ENCODE peak calls at places on chromosomes 1 and 21, in nine cellular contexts. C, R, Y, L, O, V, A, U and F are unnamed samples.

GRCh38 chr1:222464841-222465210 is 83.1 kb downstream of the HHIPL2 start:
- DNase-seq in C (peak), R (peak), Y (peak), L (no peak), O (peak), V (peak), A (peak), U (peak), F (peak)

GRCh38 chr1:17588048-17588781 is 48.7 kb downstream of the ARHGEF10L start:
- DNase-seq in C (no peak), R (peak), Y (peak), L (no peak), O (peak), V (no peak), A (peak), U (peak), F (no peak)

GRCh38 chr1:9573723-9574122 is 15.0 kb upstream of the TMEM201 start:
- DNase-seq in C (no peak), R (no peak), Y (no peak), L (no peak), O (no peak), V (no peak), A (peak), U (no peak), F (no peak)

GRCh38 chr1:235649722-235650163 is at the start of gene GNG4:
- DNase-seq in C (no peak), R (peak), Y (no peak), L (no peak), O (no peak), V (no peak), A (no peak), U (no peak), F (no peak)

GRCh38 chr1:218397752-218398339 is 52.7 kb downstream of the TGFB2 start:
- DNase-seq in C (peak), R (no peak), Y (no peak), L (no peak), O (no peak), V (no peak), A (peak), U (no peak), F (no peak)

GRCh38 chr1:7580923-7581753 is 190.0 kb upstream of the VAMP3 start:
- DNase-seq in C (no peak), R (no peak), Y (no peak), L (no peak), O (no peak), V (no peak), A (peak), U (no peak), F (no peak)

GRCh38 chr1:21022279-21023040 is 154.2 kb downstream of the EIF4G3 start:
- DNase-seq in C (peak), R (no peak), Y (peak), L (peak), O (peak), V (peak), A (peak), U (peak), F (no peak)

GRCh38 chr1:205227584-205228006 is at the start of gene TMCC2:
- DNase-seq in C (peak), R (peak), Y (peak), L (peak), O (peak), V (peak), A (peak), U (peak), F (peak)

GRCh38 chr1:116514708-116515525 is 55.9 kb downstream of the CD58 start:
- DNase-seq in C (no peak), R (no peak), Y (no peak), L (no peak), O (no peak), V (peak), A (peak), U (no peak), F (no peak)

GRCh38 chr21:35525443-35525842 is 476.3 kb upstream of the RUNX1 start:
- DNase-seq in C (peak), R (no peak), Y (no peak), L (no peak), O (no peak), V (no peak), A (no peak), U (no peak), F (no peak)

GRCh38 chr1:209727286-209727685 is 22.6 kb downstream of the HSD11B1 start:
- DNase-seq in C (no peak), R (no peak), Y (no peak), L (no peak), O (no peak), V (no peak), A (no peak), U (no peak), F (no peak)

GRCh38 chr1:31669786-31670582 is 25.3 kb upstream of the PEF1 start:
- DNase-seq in C (peak), R (peak), Y (peak), L (peak), O (peak), V (peak), A (peak), U (peak), F (peak)

GRCh38 chr1:240496356-240496755 is 115.6 kb downstream of the GREM2 start:
- DNase-seq in C (no peak), R (no peak), Y (no peak), L (no peak), O (no peak), V (no peak), A (no peak), U (no peak), F (no peak)

GRCh38 chr1:240498335-240498734 is 113.6 kb downstream of the GREM2 start:
- DNase-seq in C (no peak), R (no peak), Y (no peak), L (no peak), O (no peak), V (no peak), A (no peak), U (no peak), F (no peak)

GRCh38 chr1:240496941-240497340 is 115.0 kb downstream of the GREM2 start:
- DNase-seq in C (no peak), R (no peak), Y (no peak), L (no peak), O (no peak), V (no peak), A (no peak), U (no peak), F (no peak)

GRCh38 chr1:240497908-240498307 is 114.0 kb downstream of the GREM2 start:
- DNase-seq in C (no peak), R (no peak), Y (no peak), L (no peak), O (no peak), V (no peak), A (no peak), U (no peak), F (no peak)

DNA sequence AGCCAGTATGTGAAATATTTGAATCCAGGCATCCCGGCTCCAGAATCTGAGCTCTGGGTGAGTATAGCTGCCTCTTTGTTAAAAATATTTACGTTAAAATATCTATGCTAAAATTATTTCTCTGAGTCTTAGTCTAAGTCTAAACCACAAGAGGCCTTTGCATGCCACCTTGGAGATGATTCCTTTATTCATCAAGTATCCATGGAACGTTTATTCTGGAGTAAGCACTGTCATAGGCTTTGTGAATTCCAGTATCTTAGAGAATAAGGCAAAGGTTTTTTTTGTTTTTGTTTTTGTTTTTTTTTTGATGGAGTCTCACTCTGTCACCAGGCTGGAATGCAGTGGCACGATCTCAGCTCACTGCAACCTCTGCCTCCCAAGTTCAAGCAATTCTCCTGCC is 116.3 kb downstream of the GREM2 start:
- DNase-seq in C (no peak), R (no peak), Y (no peak), L (no peak), O (no peak), V (no peak), A (no peak), U (no peak), F (no peak)
- H3K27ac ChIP-seq in C (no peak), R (no peak), Y (no peak), L (no peak), O (no peak), V (no peak), A (no peak), U (no peak), F (no peak)

GRCh38 chr1:67816506-67816905 is 16.8 kb downstream of the GNG12 start:
- DNase-seq in C (no peak), R (no peak), Y (no peak), L (no peak), O (peak), V (no peak), A (no peak), U (no peak), F (no peak)
- H3K27ac ChIP-seq in C (peak), R (no peak), Y (peak), L (peak), O (peak), V (no peak), A (no peak), U (peak), F (no peak)

GRCh38 chr21:46060596-46061061 is 37.3 kb upstream of the COL6A2 start:
- DNase-seq in C (no peak), R (no peak), Y (peak), L (peak), O (peak), V (no peak), A (peak), U (peak), F (no peak)

GRCh38 chr21:46059195-46059594 is 38.7 kb upstream of the COL6A2 start:
- DNase-seq in C (no peak), R (no peak), Y (no peak), L (no peak), O (no peak), V (no peak), A (no peak), U (no peak), F (no peak)

GRCh38 chr21:46062471-46063211 is 35.3 kb upstream of the COL6A2 start:
- DNase-seq in C (no peak), R (no peak), Y (no peak), L (no peak), O (no peak), V (no peak), A (no peak), U (no peak), F (no peak)

GRCh38 chr21:46061950-46062349 is 36.0 kb upstream of the COL6A2 start:
- DNase-seq in C (no peak), R (no peak), Y (no peak), L (no peak), O (no peak), V (no peak), A (no peak), U (no peak), F (no peak)

DNA sequence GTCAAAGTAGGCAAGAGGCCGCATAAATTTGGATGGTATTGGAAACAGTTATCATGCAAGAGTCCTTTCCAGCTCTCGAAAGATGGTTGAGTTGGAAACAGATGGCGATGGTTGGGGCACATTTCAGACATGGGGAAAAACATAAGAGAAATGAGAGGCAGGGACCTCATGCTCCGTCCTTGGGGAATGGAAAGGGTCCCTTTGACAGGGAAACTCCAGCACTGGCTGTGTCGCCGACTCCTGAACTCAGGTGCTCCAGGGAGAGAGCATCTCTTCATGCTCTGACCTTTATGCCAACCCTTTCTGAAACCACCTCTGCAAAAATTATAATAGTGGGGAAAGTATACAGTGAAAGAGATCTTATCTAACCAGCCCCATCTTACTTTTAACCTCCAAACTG is 36.8 kb upstream of the COL6A2 start:
- DNase-seq in C (no peak), R (no peak), Y (no peak), L (no peak), O (no peak), V (no peak), A (no peak), U (no peak), F (no peak)
- H3K27ac ChIP-seq in C (no peak), R (no peak), Y (no peak), L (peak), O (peak), V (peak), A (no peak), U (peak), F (no peak)

GRCh38 chr1:56917356-56917755 is 48.5 kb downstream of the C8B start:
- DNase-seq in C (no peak), R (no peak), Y (no peak), L (no peak), O (no peak), V (no peak), A (no peak), U (no peak), F (no peak)
- H3K27ac ChIP-seq in C (no peak), R (no peak), Y (no peak), L (no peak), O (no peak), V (no peak), A (no peak), U (no peak), F (no peak)

GRCh38 chr1:89657886-89658285 is 25.0 kb downstream of the LRRC8C start:
- DNase-seq in C (no peak), R (no peak), Y (no peak), L (no peak), O (no peak), V (no peak), A (no peak), U (no peak), F (no peak)
- H3K27ac ChIP-seq in C (no peak), R (no peak), Y (no peak), L (no peak), O (no peak), V (no peak), A (no peak), U (no peak), F (no peak)

GRCh38 chr21:26169061-26169610 is 1.4 kb downstream of the APP start:
- DNase-seq in C (peak), R (peak), Y (peak), L (no peak), O (peak), V (peak), A (peak), U (peak), F (peak)

GRCh38 chr21:26170471-26171309 is at the start of gene APP:
- DNase-seq in C (peak), R (peak), Y (peak), L (no peak), O (peak), V (peak), A (peak), U (peak), F (peak)

GRCh38 chr21:26169611-26170470 is 729 bp downstream of the APP start:
- DNase-seq in C (peak), R (peak), Y (peak), L (no peak), O (peak), V (peak), A (peak), U (peak), F (peak)

GRCh38 chr21:26167593-26167992 is 3.0 kb downstream of the APP start:
- DNase-seq in C (no peak), R (no peak), Y (no peak), L (no peak), O (no peak), V (no peak), A (no peak), U (no peak), F (no peak)

GRCh38 chr21:26171310-26172100 is 935 bp upstream of the APP start:
- DNase-seq in C (no peak), R (no peak), Y (no peak), L (no peak), O (no peak), V (no peak), A (no peak), U (no peak), F (no peak)
- H3K27ac ChIP-seq in C (peak), R (no peak), Y (no peak), L (no peak), O (no peak), V (peak), A (no peak), U (peak), F (peak)

GRCh38 chr1:213374369-213374768 is 323.3 kb downstream of the RPS6KC1 start:
- DNase-seq in C (peak), R (peak), Y (peak), L (no peak), O (peak), V (peak), A (peak), U (peak), F (peak)
- H3K27ac ChIP-seq in C (no peak), R (no peak), Y (no peak), L (no peak), O (no peak), V (no peak), A (no peak), U (no peak), F (no peak)